ENCODE peak calls at places on chromosomes 6 and 20, in four cellular contexts. N is HCT116, G is HepG2, C is K562. O is an unnamed sample.

GRCh38 chr20:1775117-1775516 is 117.5 kb upstream of the SIRPG start:
- DNase-seq in N (no peak), G (no peak), C (no peak), O (no peak)

GRCh38 chr6:118897386-118897785 is 3.4 kb downstream of the ASF1A start:
- DNase-seq in N (no peak), G (no peak), C (no peak), O (no peak)

GRCh38 chr20:59017493-59018231 is 1.6 kb upstream of the TUBB1 start:
- DNase-seq in N (no peak), G (no peak), C (no peak), O (no peak)

GRCh38 chr6:35554811-35555210 is 42.1 kb upstream of the TULP1 start:
- DNase-seq in N (no peak), G (no peak), C (no peak), O (no peak)

GRCh38 chr20:59258103-59258705 is 42.2 kb upstream of the EDN3 start:
- DNase-seq in N (no peak), G (no peak), C (no peak), O (no peak)

GRCh38 chr6:36944650-36945049 is 9.9 kb upstream of the PI16 start:
- DNase-seq in N (no peak), G (no peak), C (no peak), O (no peak)

GRCh38 chr6:33592280-33592594 is 12.2 kb upstream of the BAK1 start:
- DNase-seq in N (no peak), G (no peak), C (no peak), O (no peak)

GRCh38 chr6:132246632-132247270 is 154.5 kb downstream of the MOXD1 start:
- DNase-seq in N (no peak), G (no peak), C (no peak), O (no peak)

GRCh38 chr6:13068558-13069210 is 259.7 kb downstream of the TBC1D7 start:
- DNase-seq in N (no peak), G (no peak), C (no peak), O (no peak)

GRCh38 chr6:131116755-131117360 is 18.4 kb upstream of the AKAP7 start:
- DNase-seq in N (peak; percentile 41), G (peak; percentile 68), C (peak; percentile 40), O (peak; percentile 28)

GRCh38 chr6:170176621-170177382 is 114.1 kb downstream of the DLL1 start:
- DNase-seq in N (no peak), G (no peak), C (no peak), O (no peak)

GRCh38 chr20:63027425-63028389 is 20.9 kb upstream of the BHLHE23 start:
- DNase-seq in N (no peak), G (no peak), C (no peak), O (no peak)

GRCh38 chr20:50299325-50299629 is 108.6 kb downstream of the CEBPB start:
- DNase-seq in N (no peak), G (no peak), C (no peak), O (no peak)

GRCh38 chr6:82954937-82955577 is 110.6 kb downstream of the UBE3D start:
- DNase-seq in N (no peak), G (no peak), C (no peak), O (no peak)

GRCh38 chr6:39044181-39044580 is 4.4 kb upstream of the GLP1R start:
- DNase-seq in N (no peak), G (no peak), C (no peak), O (no peak)

GRCh38 chr6:16762547-16763477 is 1.6 kb upstream of the ATXN1 start:
- DNase-seq in N (peak; percentile 83), G (peak; percentile 82), C (peak; percentile 63), O (no peak)

GRCh38 chr6:52663120-52663934 is 7.6 kb upstream of the TMEM14A start:
- DNase-seq in N (peak; percentile 59), G (peak; percentile 77), C (peak; percentile 56), O (no peak)

GRCh38 chr6:155155787-155156447 is 107.9 kb upstream of the CLDN20 start:
- DNase-seq in N (no peak), G (peak; percentile 56), C (no peak), O (no peak)

GRCh38 chr20:35312348-35312747 is 20.1 kb upstream of the FAM83C start:
- DNase-seq in N (peak; percentile 62), G (peak; percentile 54), C (no peak), O (peak; percentile 94)

GRCh38 chr6:37550436-37550835 is 50.7 kb upstream of the CCDC167 start:
- DNase-seq in N (no peak), G (no peak), C (no peak), O (no peak)

GRCh38 chr20:56091635-56092180 is 86.4 kb upstream of the CBLN4 start:
- DNase-seq in N (no peak), G (no peak), C (no peak), O (no peak)
- TF ChIP-seq TCF7L2 in N (no peak), G (no peak), C (no peak), O (no peak)

GRCh38 chr6:28089054-28089453 is 8.7 kb downstream of the ZNF165 start:
- DNase-seq in N (no peak), G (no peak), C (no peak), O (no peak)

GRCh38 chr6:28090902-28091586 is 10.7 kb downstream of the ZNF165 start:
- DNase-seq in N (no peak), G (no peak), C (no peak), O (no peak)
- H3K4me3 ChIP-seq in N (no peak overlapping the region), G (no peak overlapping the region), C (no peak overlapping the region), O (no peak overlapping the region)

DNA sequence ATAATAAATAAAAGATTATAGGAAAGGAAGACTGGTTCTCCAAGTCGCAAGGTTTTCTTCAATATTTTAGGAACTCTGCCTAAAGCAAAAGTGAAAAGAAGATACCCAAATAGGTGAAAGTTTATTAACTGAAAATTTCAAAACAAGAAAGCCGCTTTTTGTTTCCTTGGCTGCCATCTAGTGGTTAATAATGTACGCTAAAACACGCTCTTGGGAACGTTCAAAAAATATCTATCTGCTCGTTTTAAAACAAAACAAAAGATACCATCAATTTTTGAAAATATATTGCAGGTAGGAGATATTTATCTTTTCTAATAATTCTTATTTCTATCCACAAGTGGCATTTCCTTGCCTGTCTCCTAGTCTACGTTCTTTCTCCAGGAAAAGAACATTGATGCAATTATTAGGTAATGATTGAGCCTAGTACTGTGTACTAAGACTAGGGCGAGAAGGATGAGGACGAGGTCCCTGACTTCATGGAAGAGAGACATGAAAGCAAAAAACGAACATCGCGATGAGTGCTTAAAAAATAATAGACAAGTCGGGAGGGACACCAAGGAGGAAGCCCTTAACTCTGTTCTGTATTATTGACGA is 97.2 kb downstream of the SPTLC3 start:
- DNase-seq in N (peak; percentile 13), G (peak; percentile 62), C (peak; percentile 8), O (no peak)
- TF ChIP-seq TCF7L2 in N (no peak), G (no peak), C (no peak), O (no peak)

GRCh38 chr6:144090384-144090783 is 5.0 kb downstream of the SF3B5 start:
- DNase-seq in N (no peak), G (no peak), C (no peak), O (no peak)

GRCh38 chr6:144093658-144094057 is 1.7 kb downstream of the SF3B5 start:
- DNase-seq in N (no peak), G (no peak), C (no peak), O (no peak)

GRCh38 chr6:144093236-144093635 is 2.1 kb downstream of the SF3B5 start:
- DNase-seq in N (no peak), G (no peak), C (no peak), O (no peak)

GRCh38 chr6:144083172-144083571 is 12.2 kb downstream of the SF3B5 start:
- DNase-seq in N (no peak), G (no peak), C (no peak), O (no peak)

DNA sequence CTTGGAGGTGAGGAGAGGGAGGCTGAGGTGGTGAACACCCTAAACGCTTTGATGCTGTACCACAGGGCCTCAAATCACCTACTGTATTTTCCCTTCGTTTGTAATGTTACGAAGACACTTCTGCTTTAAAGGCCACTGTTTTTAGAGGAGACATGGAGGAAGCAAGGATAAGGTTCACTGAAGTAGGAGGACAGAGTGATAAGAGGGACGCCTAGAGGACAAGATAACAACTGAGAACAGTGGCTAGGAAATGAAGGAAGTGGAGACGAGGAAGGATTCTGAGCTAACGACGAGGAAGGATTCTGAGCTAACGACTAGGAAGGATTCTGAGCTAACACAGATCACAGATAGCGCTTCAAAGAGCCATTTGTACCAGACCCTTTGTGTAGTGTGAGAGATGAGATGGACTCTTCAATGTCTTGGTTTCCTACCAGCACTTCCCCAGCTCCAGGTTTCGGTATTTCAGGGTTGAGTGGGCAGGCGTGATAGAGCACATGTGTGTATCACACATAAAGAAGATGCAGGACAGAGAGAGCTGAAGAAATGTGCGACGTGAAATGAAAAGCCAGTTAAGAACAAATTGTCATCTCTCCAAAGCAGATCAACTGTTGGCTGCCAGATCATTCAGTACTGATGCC is 7.5 kb downstream of the SF3B5 start:
- DNase-seq in N (no peak), G (no peak), C (peak; percentile 41), O (no peak)
- H3K4me3 ChIP-seq in N (no peak overlapping the region), G (no peak overlapping the region), C (no peak overlapping the region), O (no peak overlapping the region)

GRCh38 chr20:38630727-38631126 is 29.1 kb downstream of the ARHGAP40 start:
- DNase-seq in N (peak; percentile 10), G (no peak), C (no peak), O (no peak)

GRCh38 chr20:38628580-38629470 is 27.2 kb downstream of the ARHGAP40 start:
- DNase-seq in N (no peak), G (no peak), C (no peak), O (no peak)

GRCh38 chr20:38629979-38630378 is 28.4 kb downstream of the ARHGAP40 start:
- DNase-seq in N (no peak), G (no peak), C (no peak), O (no peak)

GRCh38 chr20:38633577-38634093 is 32.0 kb downstream of the ARHGAP40 start:
- DNase-seq in N (peak; percentile 44), G (peak; percentile 71), C (peak; percentile 88), O (no peak)

DNA sequence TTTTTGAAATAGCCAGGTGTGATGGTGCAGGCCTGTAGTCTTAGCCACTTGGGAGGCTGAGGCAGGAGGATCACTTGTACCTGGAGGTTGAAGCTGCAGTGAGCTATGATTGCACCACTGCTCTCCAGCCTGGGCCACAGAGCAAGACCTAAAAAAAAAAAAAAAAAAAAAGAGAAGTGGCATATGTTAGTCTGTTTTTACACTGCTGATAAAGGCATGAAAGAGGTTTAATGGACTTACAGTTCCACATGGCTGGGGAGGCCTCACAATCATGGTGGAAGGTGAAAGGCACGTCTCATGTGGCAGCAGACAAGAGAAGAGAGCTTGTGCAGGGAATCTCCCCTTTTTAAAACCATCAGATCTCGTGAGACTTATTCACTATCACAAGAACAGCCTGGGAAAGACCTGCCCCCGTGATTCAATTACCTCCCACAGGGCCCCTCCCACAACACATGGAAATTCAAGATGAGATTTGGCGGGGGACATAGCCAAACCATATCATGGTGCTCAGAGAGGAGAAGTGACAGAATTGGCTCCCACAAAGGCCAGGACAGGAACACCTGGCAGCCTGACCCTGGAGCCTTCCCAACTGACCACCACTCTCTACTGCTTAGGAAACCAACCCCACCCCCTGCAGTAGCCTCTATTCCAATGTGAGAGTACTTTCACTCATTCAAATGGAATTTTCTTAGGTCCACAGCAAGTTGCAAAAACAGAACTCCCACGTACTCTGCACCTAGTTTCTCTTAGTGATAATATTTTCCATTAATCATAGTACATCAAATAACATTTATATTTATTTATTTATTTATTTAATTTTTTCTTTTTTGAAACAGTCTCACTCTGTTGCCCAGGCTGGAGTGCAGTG is 29.8 kb downstream of the ARHGAP40 start:
- DNase-seq in N (no peak), G (no peak), C (no peak), O (no peak)
- TF ChIP-seq TCF7L2 in N (no peak), G (no peak), C (no peak), O (no peak)

GRCh38 chr6:30481213-30481964 is 7.9 kb upstream of the HLA-E start:
- DNase-seq in N (no peak), G (no peak), C (no peak), O (no peak)
- H3K4me3 ChIP-seq in N (no peak overlapping the region), G (no peak overlapping the region), C (no peak overlapping the region), O (peak overlapping the region; percentile 46)

O was measured in Panc1.